ENCODE peak calls at places on chromosomes 6 and 20, in seven cellular contexts. One of them, this sample, is unnamed.

GRCh38 chr6:151475653-151476523 is 17.9 kb upstream of the CCDC170 start:
- DNase-seq in GDM1: no peak
- DNase-seq in stimulated activated CD4-positive, alpha-beta T cell treated with anti-CD3 and anti-CD28 coated beads, Interleukin-1b, Interleukin-23, amount 100 ng/mL, for 24 hours: peak; percentile 43
- DNase-seq in fibroblast of the aortic adventitia: peak; percentile 79
- DNase-seq in cardiac septum: no peak
- DNase-seq in endothelial cell: peak; percentile 31
- DNase-seq in activated naive CD8-positive, alpha-beta T cell treated with anti-CD3 and anti-CD28 coated beads, Interleukin-2, amount 50 U/mL, for 16 hours: no peak
- DNase-seq in this sample: no peak

GRCh38 chr6:43468748-43469681 is 8.4 kb upstream of the TJAP1 start:
- DNase-seq in activated naive CD8-positive, alpha-beta T cell treated with anti-CD3 and anti-CD28 coated beads, Interleukin-2, amount 50 U/mL, for 16 hours: no peak
- DNase-seq in fibroblast of the aortic adventitia: no peak
- DNase-seq in stimulated activated CD4-positive, alpha-beta T cell treated with anti-CD3 and anti-CD28 coated beads, Interleukin-1b, Interleukin-23, amount 100 ng/mL, for 24 hours: no peak
- DNase-seq in endothelial cell: no peak
- DNase-seq in cardiac septum: no peak
- DNase-seq in GDM1: no peak
- DNase-seq in this sample: no peak

GRCh38 chr6:139905404-139906052 is 531.1 kb upstream of the CITED2 start:
- DNase-seq in GDM1: no peak
- DNase-seq in cardiac septum: no peak
- DNase-seq in endothelial cell: no peak
- DNase-seq in stimulated activated CD4-positive, alpha-beta T cell treated with anti-CD3 and anti-CD28 coated beads, Interleukin-1b, Interleukin-23, amount 100 ng/mL, for 24 hours: no peak
- DNase-seq in fibroblast of the aortic adventitia: peak; percentile 22
- DNase-seq in activated naive CD8-positive, alpha-beta T cell treated with anti-CD3 and anti-CD28 coated beads, Interleukin-2, amount 50 U/mL, for 16 hours: no peak
- DNase-seq in this sample: no peak

GRCh38 chr6:36268478-36269248 is 1.2 kb upstream of the PNPLA1 start:
- DNase-seq in stimulated activated CD4-positive, alpha-beta T cell treated with anti-CD3 and anti-CD28 coated beads, Interleukin-1b, Interleukin-23, amount 100 ng/mL, for 24 hours: no peak
- DNase-seq in endothelial cell: no peak
- DNase-seq in cardiac septum: no peak
- DNase-seq in GDM1: no peak
- DNase-seq in activated naive CD8-positive, alpha-beta T cell treated with anti-CD3 and anti-CD28 coated beads, Interleukin-2, amount 50 U/mL, for 16 hours: no peak
- DNase-seq in fibroblast of the aortic adventitia: peak; percentile 44
- DNase-seq in this sample: no peak

GRCh38 chr20:47568019-47568418 is 66.3 kb downstream of the NCOA3 start:
- DNase-seq in GDM1: no peak
- DNase-seq in fibroblast of the aortic adventitia: peak; percentile 96
- DNase-seq in stimulated activated CD4-positive, alpha-beta T cell treated with anti-CD3 and anti-CD28 coated beads, Interleukin-1b, Interleukin-23, amount 100 ng/mL, for 24 hours: no peak
- DNase-seq in activated naive CD8-positive, alpha-beta T cell treated with anti-CD3 and anti-CD28 coated beads, Interleukin-2, amount 50 U/mL, for 16 hours: no peak
- DNase-seq in endothelial cell: no peak
- DNase-seq in cardiac septum: no peak
- DNase-seq in this sample: no peak

GRCh38 chr6:51843470-51844390 is 243.7 kb downstream of the PKHD1 start:
- DNase-seq in fibroblast of the aortic adventitia: no peak
- DNase-seq in cardiac septum: no peak
- DNase-seq in activated naive CD8-positive, alpha-beta T cell treated with anti-CD3 and anti-CD28 coated beads, Interleukin-2, amount 50 U/mL, for 16 hours: no peak
- DNase-seq in GDM1: no peak
- DNase-seq in endothelial cell: no peak
- DNase-seq in stimulated activated CD4-positive, alpha-beta T cell treated with anti-CD3 and anti-CD28 coated beads, Interleukin-1b, Interleukin-23, amount 100 ng/mL, for 24 hours: no peak
- DNase-seq in this sample: no peak

GRCh38 chr6:49915035-49915434 is 48.7 kb upstream of the CRISP1 start:
- DNase-seq in fibroblast of the aortic adventitia: no peak
- DNase-seq in GDM1: no peak
- DNase-seq in activated naive CD8-positive, alpha-beta T cell treated with anti-CD3 and anti-CD28 coated beads, Interleukin-2, amount 50 U/mL, for 16 hours: no peak
- DNase-seq in endothelial cell: no peak
- DNase-seq in stimulated activated CD4-positive, alpha-beta T cell treated with anti-CD3 and anti-CD28 coated beads, Interleukin-1b, Interleukin-23, amount 100 ng/mL, for 24 hours: no peak
- DNase-seq in cardiac septum: peak; percentile 66
- DNase-seq in this sample: no peak

GRCh38 chr6:35663447-35664235 is 25.1 kb downstream of the FKBP5 start:
- DNase-seq in cardiac septum: no peak
- DNase-seq in activated naive CD8-positive, alpha-beta T cell treated with anti-CD3 and anti-CD28 coated beads, Interleukin-2, amount 50 U/mL, for 16 hours: no peak
- DNase-seq in GDM1: no peak
- DNase-seq in stimulated activated CD4-positive, alpha-beta T cell treated with anti-CD3 and anti-CD28 coated beads, Interleukin-1b, Interleukin-23, amount 100 ng/mL, for 24 hours: no peak
- DNase-seq in fibroblast of the aortic adventitia: peak; percentile 71
- DNase-seq in endothelial cell: no peak
- DNase-seq in this sample: no peak

GRCh38 chr6:159193923-159194322 is 24.7 kb downstream of the FNDC1 start:
- DNase-seq in endothelial cell: no peak
- DNase-seq in GDM1: peak; percentile 6
- DNase-seq in fibroblast of the aortic adventitia: peak; percentile 55
- DNase-seq in stimulated activated CD4-positive, alpha-beta T cell treated with anti-CD3 and anti-CD28 coated beads, Interleukin-1b, Interleukin-23, amount 100 ng/mL, for 24 hours: no peak
- DNase-seq in cardiac septum: no peak
- DNase-seq in activated naive CD8-positive, alpha-beta T cell treated with anti-CD3 and anti-CD28 coated beads, Interleukin-2, amount 50 U/mL, for 16 hours: no peak
- DNase-seq in this sample: no peak

GRCh38 chr6:31829633-31830492 is 2.3 kb downstream of the HSPA1B start:
- DNase-seq in activated naive CD8-positive, alpha-beta T cell treated with anti-CD3 and anti-CD28 coated beads, Interleukin-2, amount 50 U/mL, for 16 hours: no peak
- DNase-seq in cardiac septum: no peak
- DNase-seq in endothelial cell: no peak
- DNase-seq in stimulated activated CD4-positive, alpha-beta T cell treated with anti-CD3 and anti-CD28 coated beads, Interleukin-1b, Interleukin-23, amount 100 ng/mL, for 24 hours: no peak
- DNase-seq in GDM1: peak; percentile 25
- DNase-seq in fibroblast of the aortic adventitia: peak; percentile 75
- DNase-seq in this sample: no peak

GRCh38 chr6:36834576-36835293 is 4.5 kb downstream of the CPNE5 start:
- DNase-seq in activated naive CD8-positive, alpha-beta T cell treated with anti-CD3 and anti-CD28 coated beads, Interleukin-2, amount 50 U/mL, for 16 hours: no peak
- DNase-seq in cardiac septum: no peak
- DNase-seq in endothelial cell: no peak
- DNase-seq in stimulated activated CD4-positive, alpha-beta T cell treated with anti-CD3 and anti-CD28 coated beads, Interleukin-1b, Interleukin-23, amount 100 ng/mL, for 24 hours: no peak
- DNase-seq in fibroblast of the aortic adventitia: no peak
- DNase-seq in GDM1: no peak
- DNase-seq in this sample: no peak

GRCh38 chr20:9966966-9967365 is 67.8 kb upstream of the ANKEF1 start:
- DNase-seq in fibroblast of the aortic adventitia: peak; percentile 8
- DNase-seq in endothelial cell: no peak
- DNase-seq in GDM1: no peak
- DNase-seq in activated naive CD8-positive, alpha-beta T cell treated with anti-CD3 and anti-CD28 coated beads, Interleukin-2, amount 50 U/mL, for 16 hours: no peak
- DNase-seq in stimulated activated CD4-positive, alpha-beta T cell treated with anti-CD3 and anti-CD28 coated beads, Interleukin-1b, Interleukin-23, amount 100 ng/mL, for 24 hours: no peak
- DNase-seq in cardiac septum: no peak
- DNase-seq in this sample: no peak

GRCh38 chr6:154229796-154230195 is 126.8 kb downstream of the IPCEF1 start:
- DNase-seq in stimulated activated CD4-positive, alpha-beta T cell treated with anti-CD3 and anti-CD28 coated beads, Interleukin-1b, Interleukin-23, amount 100 ng/mL, for 24 hours: no peak
- DNase-seq in activated naive CD8-positive, alpha-beta T cell treated with anti-CD3 and anti-CD28 coated beads, Interleukin-2, amount 50 U/mL, for 16 hours: peak; percentile 20
- DNase-seq in GDM1: no peak
- DNase-seq in cardiac septum: no peak
- DNase-seq in fibroblast of the aortic adventitia: no peak
- DNase-seq in endothelial cell: no peak
- DNase-seq in this sample: no peak

GRCh38 chr6:451336-451735 is 59.8 kb downstream of the IRF4 start:
- DNase-seq in GDM1: no peak
- DNase-seq in endothelial cell: no peak
- DNase-seq in fibroblast of the aortic adventitia: no peak
- DNase-seq in activated naive CD8-positive, alpha-beta T cell treated with anti-CD3 and anti-CD28 coated beads, Interleukin-2, amount 50 U/mL, for 16 hours: no peak
- DNase-seq in cardiac septum: no peak
- DNase-seq in stimulated activated CD4-positive, alpha-beta T cell treated with anti-CD3 and anti-CD28 coated beads, Interleukin-1b, Interleukin-23, amount 100 ng/mL, for 24 hours: no peak
- DNase-seq in this sample: no peak

GRCh38 chr6:158008894-158009891 is 27.5 kb downstream of the SYNJ2 start:
- DNase-seq in GDM1: peak; percentile 35
- DNase-seq in activated naive CD8-positive, alpha-beta T cell treated with anti-CD3 and anti-CD28 coated beads, Interleukin-2, amount 50 U/mL, for 16 hours: no peak
- DNase-seq in fibroblast of the aortic adventitia: peak; percentile 37
- DNase-seq in cardiac septum: no peak
- DNase-seq in endothelial cell: no peak
- DNase-seq in stimulated activated CD4-positive, alpha-beta T cell treated with anti-CD3 and anti-CD28 coated beads, Interleukin-1b, Interleukin-23, amount 100 ng/mL, for 24 hours: no peak
- DNase-seq in this sample: no peak

GRCh38 chr6:112081569-112081968 is 5.7 kb downstream of the TUBE1 start:
- DNase-seq in GDM1: no peak
- DNase-seq in stimulated activated CD4-positive, alpha-beta T cell treated with anti-CD3 and anti-CD28 coated beads, Interleukin-1b, Interleukin-23, amount 100 ng/mL, for 24 hours: no peak
- DNase-seq in cardiac septum: no peak
- DNase-seq in fibroblast of the aortic adventitia: no peak
- DNase-seq in endothelial cell: no peak
- DNase-seq in activated naive CD8-positive, alpha-beta T cell treated with anti-CD3 and anti-CD28 coated beads, Interleukin-2, amount 50 U/mL, for 16 hours: no peak
- DNase-seq in this sample: no peak

GRCh38 chr6:137706065-137706422 is 161.0 kb upstream of the TNFAIP3 start:
- DNase-seq in stimulated activated CD4-positive, alpha-beta T cell treated with anti-CD3 and anti-CD28 coated beads, Interleukin-1b, Interleukin-23, amount 100 ng/mL, for 24 hours: no peak
- DNase-seq in endothelial cell: no peak
- DNase-seq in GDM1: no peak
- DNase-seq in cardiac septum: no peak
- DNase-seq in activated naive CD8-positive, alpha-beta T cell treated with anti-CD3 and anti-CD28 coated beads, Interleukin-2, amount 50 U/mL, for 16 hours: no peak
- DNase-seq in fibroblast of the aortic adventitia: no peak
- DNase-seq in this sample: no peak

GRCh38 chr6:109379706-109380105 is 2.6 kb downstream of the CD164 start:
- DNase-seq in GDM1: no peak
- DNase-seq in activated naive CD8-positive, alpha-beta T cell treated with anti-CD3 and anti-CD28 coated beads, Interleukin-2, amount 50 U/mL, for 16 hours: no peak
- DNase-seq in cardiac septum: no peak
- DNase-seq in fibroblast of the aortic adventitia: peak; percentile 39
- DNase-seq in stimulated activated CD4-positive, alpha-beta T cell treated with anti-CD3 and anti-CD28 coated beads, Interleukin-1b, Interleukin-23, amount 100 ng/mL, for 24 hours: no peak
- DNase-seq in endothelial cell: no peak
- DNase-seq in this sample: no peak

GRCh38 chr6:22145294-22145693 is 151.5 kb downstream of the PRL start:
- DNase-seq in cardiac septum: no peak
- DNase-seq in fibroblast of the aortic adventitia: no peak
- DNase-seq in stimulated activated CD4-positive, alpha-beta T cell treated with anti-CD3 and anti-CD28 coated beads, Interleukin-1b, Interleukin-23, amount 100 ng/mL, for 24 hours: no peak
- DNase-seq in activated naive CD8-positive, alpha-beta T cell treated with anti-CD3 and anti-CD28 coated beads, Interleukin-2, amount 50 U/mL, for 16 hours: no peak
- DNase-seq in GDM1: no peak
- DNase-seq in endothelial cell: no peak
- DNase-seq in this sample: no peak

GRCh38 chr20:35620818-35621559 is 5.4 kb downstream of the SPAG4 start:
- DNase-seq in cardiac septum: peak; percentile 53
- DNase-seq in activated naive CD8-positive, alpha-beta T cell treated with anti-CD3 and anti-CD28 coated beads, Interleukin-2, amount 50 U/mL, for 16 hours: no peak
- DNase-seq in stimulated activated CD4-positive, alpha-beta T cell treated with anti-CD3 and anti-CD28 coated beads, Interleukin-1b, Interleukin-23, amount 100 ng/mL, for 24 hours: no peak
- DNase-seq in fibroblast of the aortic adventitia: no peak
- DNase-seq in endothelial cell: no peak
- DNase-seq in GDM1: no peak
- DNase-seq in this sample: no peak

GRCh38 chr20:58342104-58342945 is 32.8 kb downstream of the RAB22A start:
- DNase-seq in endothelial cell: no peak
- DNase-seq in activated naive CD8-positive, alpha-beta T cell treated with anti-CD3 and anti-CD28 coated beads, Interleukin-2, amount 50 U/mL, for 16 hours: no peak
- DNase-seq in GDM1: no peak
- DNase-seq in fibroblast of the aortic adventitia: peak; percentile 80
- DNase-seq in stimulated activated CD4-positive, alpha-beta T cell treated with anti-CD3 and anti-CD28 coated beads, Interleukin-1b, Interleukin-23, amount 100 ng/mL, for 24 hours: no peak
- DNase-seq in cardiac septum: no peak
- DNase-seq in this sample: no peak

GRCh38 chr6:34547921-34548644 is 8.0 kb downstream of the SPDEF start:
- DNase-seq in GDM1: no peak
- DNase-seq in cardiac septum: no peak
- DNase-seq in fibroblast of the aortic adventitia: no peak
- DNase-seq in endothelial cell: no peak
- DNase-seq in stimulated activated CD4-positive, alpha-beta T cell treated with anti-CD3 and anti-CD28 coated beads, Interleukin-1b, Interleukin-23, amount 100 ng/mL, for 24 hours: no peak
- DNase-seq in activated naive CD8-positive, alpha-beta T cell treated with anti-CD3 and anti-CD28 coated beads, Interleukin-2, amount 50 U/mL, for 16 hours: no peak
- DNase-seq in this sample: no peak

GRCh38 chr20:57905448-57905847 is 195.6 kb upstream of the PMEPA1 start:
- DNase-seq in activated naive CD8-positive, alpha-beta T cell treated with anti-CD3 and anti-CD28 coated beads, Interleukin-2, amount 50 U/mL, for 16 hours: no peak
- DNase-seq in GDM1: no peak
- DNase-seq in stimulated activated CD4-positive, alpha-beta T cell treated with anti-CD3 and anti-CD28 coated beads, Interleukin-1b, Interleukin-23, amount 100 ng/mL, for 24 hours: no peak
- DNase-seq in endothelial cell: no peak
- DNase-seq in cardiac septum: no peak
- DNase-seq in fibroblast of the aortic adventitia: no peak
- DNase-seq in this sample: no peak

GRCh38 chr20:46978871-46979536 is 84.4 kb downstream of the EYA2 start:
- DNase-seq in cardiac septum: no peak
- DNase-seq in endothelial cell: no peak
- DNase-seq in GDM1: no peak
- DNase-seq in stimulated activated CD4-positive, alpha-beta T cell treated with anti-CD3 and anti-CD28 coated beads, Interleukin-1b, Interleukin-23, amount 100 ng/mL, for 24 hours: no peak
- DNase-seq in fibroblast of the aortic adventitia: no peak
- DNase-seq in activated naive CD8-positive, alpha-beta T cell treated with anti-CD3 and anti-CD28 coated beads, Interleukin-2, amount 50 U/mL, for 16 hours: no peak
- DNase-seq in this sample: no peak

GRCh38 chr6:132499757-132500156 is 13.2 kb downstream of the STX7 start:
- DNase-seq in GDM1: no peak
- DNase-seq in stimulated activated CD4-positive, alpha-beta T cell treated with anti-CD3 and anti-CD28 coated beads, Interleukin-1b, Interleukin-23, amount 100 ng/mL, for 24 hours: no peak
- DNase-seq in cardiac septum: no peak
- DNase-seq in fibroblast of the aortic adventitia: no peak
- DNase-seq in activated naive CD8-positive, alpha-beta T cell treated with anti-CD3 and anti-CD28 coated beads, Interleukin-2, amount 50 U/mL, for 16 hours: no peak
- DNase-seq in endothelial cell: no peak
- DNase-seq in this sample: no peak

GRCh38 chr20:45782890-45783289 is 8.8 kb downstream of the WFDC3 start:
- DNase-seq in GDM1: no peak
- DNase-seq in stimulated activated CD4-positive, alpha-beta T cell treated with anti-CD3 and anti-CD28 coated beads, Interleukin-1b, Interleukin-23, amount 100 ng/mL, for 24 hours: no peak
- DNase-seq in cardiac septum: no peak
- DNase-seq in activated naive CD8-positive, alpha-beta T cell treated with anti-CD3 and anti-CD28 coated beads, Interleukin-2, amount 50 U/mL, for 16 hours: no peak
- DNase-seq in fibroblast of the aortic adventitia: no peak
- DNase-seq in endothelial cell: no peak
- DNase-seq in this sample: no peak

GRCh38 chr6:56984374-56984773 is 29.5 kb downstream of the BEND6 start:
- DNase-seq in GDM1: no peak
- DNase-seq in fibroblast of the aortic adventitia: peak; percentile 53
- DNase-seq in cardiac septum: no peak
- DNase-seq in activated naive CD8-positive, alpha-beta T cell treated with anti-CD3 and anti-CD28 coated beads, Interleukin-2, amount 50 U/mL, for 16 hours: no peak
- DNase-seq in endothelial cell: no peak
- DNase-seq in stimulated activated CD4-positive, alpha-beta T cell treated with anti-CD3 and anti-CD28 coated beads, Interleukin-1b, Interleukin-23, amount 100 ng/mL, for 24 hours: no peak
- DNase-seq in this sample: no peak

GRCh38 chr20:39294137-39294725 is 332.1 kb downstream of the DHX35 start:
- DNase-seq in activated naive CD8-positive, alpha-beta T cell treated with anti-CD3 and anti-CD28 coated beads, Interleukin-2, amount 50 U/mL, for 16 hours: no peak
- DNase-seq in cardiac septum: no peak
- DNase-seq in GDM1: no peak
- DNase-seq in stimulated activated CD4-positive, alpha-beta T cell treated with anti-CD3 and anti-CD28 coated beads, Interleukin-1b, Interleukin-23, amount 100 ng/mL, for 24 hours: no peak
- DNase-seq in fibroblast of the aortic adventitia: no peak
- DNase-seq in endothelial cell: no peak
- DNase-seq in this sample: no peak

GRCh38 chr20:36878913-36879312 is 3.0 kb downstream of the TLDC2 start:
- DNase-seq in activated naive CD8-positive, alpha-beta T cell treated with anti-CD3 and anti-CD28 coated beads, Interleukin-2, amount 50 U/mL, for 16 hours: no peak
- DNase-seq in endothelial cell: no peak
- DNase-seq in cardiac septum: no peak
- DNase-seq in GDM1: no peak
- DNase-seq in stimulated activated CD4-positive, alpha-beta T cell treated with anti-CD3 and anti-CD28 coated beads, Interleukin-1b, Interleukin-23, amount 100 ng/mL, for 24 hours: no peak
- DNase-seq in fibroblast of the aortic adventitia: no peak
- DNase-seq in this sample: no peak

GRCh38 chr6:168368063-168368835 is 48.7 kb upstream of the DACT2 start:
- DNase-seq in cardiac septum: no peak
- DNase-seq in endothelial cell: no peak
- DNase-seq in activated naive CD8-positive, alpha-beta T cell treated with anti-CD3 and anti-CD28 coated beads, Interleukin-2, amount 50 U/mL, for 16 hours: no peak
- DNase-seq in stimulated activated CD4-positive, alpha-beta T cell treated with anti-CD3 and anti-CD28 coated beads, Interleukin-1b, Interleukin-23, amount 100 ng/mL, for 24 hours: no peak
- DNase-seq in GDM1: no peak
- DNase-seq in fibroblast of the aortic adventitia: peak; percentile 65
- DNase-seq in this sample: no peak

This sample was measured in GM18507.